ENCODE peak calls at places on chromosomes 4 and X, in nine cellular contexts. One of them, this sample, is unnamed. For H3K27me3, the result is how much of the 10 kb centered on the place peaks cover.

GRCh38 chr4:40992472-40993298 is 221.7 kb downstream of the APBB2 start:
- DNase-seq in SK-N-SH: no peak
- DNase-seq in AG04450: no peak
- DNase-seq in WERI-Rb-1: no peak
- DNase-seq in CD8-positive, alpha-beta memory T cell: no peak
- DNase-seq in NT2/D1: no peak
- DNase-seq in astrocyte: peak
- DNase-seq in colonic mucosa: no peak
- DNase-seq in CD4-positive, CD25-positive, alpha-beta regulatory T cell: peak
- DNase-seq in this sample: no peak

GRCh38 chrX:153507484-153508178 is 9.8 kb upstream of the ATP2B3 start:
- DNase-seq in CD4-positive, CD25-positive, alpha-beta regulatory T cell: peak
- DNase-seq in AG04450: peak
- DNase-seq in colonic mucosa: peak
- DNase-seq in WERI-Rb-1: peak
- DNase-seq in CD8-positive, alpha-beta memory T cell: peak
- DNase-seq in NT2/D1: peak
- DNase-seq in astrocyte: no peak
- DNase-seq in SK-N-SH: peak
- DNase-seq in this sample: peak

GRCh38 chrX:71178908-71179307 is 34.3 kb downstream of the NLGN3 start:
- DNase-seq in SK-N-SH: peak
- DNase-seq in astrocyte: peak
- DNase-seq in CD4-positive, CD25-positive, alpha-beta regulatory T cell: peak
- DNase-seq in NT2/D1: peak
- DNase-seq in colonic mucosa: peak
- DNase-seq in WERI-Rb-1: peak
- DNase-seq in AG04450: peak
- DNase-seq in CD8-positive, alpha-beta memory T cell: peak
- DNase-seq in this sample: peak

GRCh38 chr4:35710343-35710742 is 534.0 kb downstream of the ARAP2 start:
- DNase-seq in CD8-positive, alpha-beta memory T cell: no peak
- DNase-seq in SK-N-SH: no peak
- DNase-seq in CD4-positive, CD25-positive, alpha-beta regulatory T cell: no peak
- DNase-seq in AG04450: no peak
- DNase-seq in astrocyte: no peak
- DNase-seq in WERI-Rb-1: no peak
- DNase-seq in colonic mucosa: no peak
- DNase-seq in NT2/D1: no peak
- DNase-seq in this sample: no peak

GRCh38 chrX:51641421-51642021 is 22.8 kb upstream of the CENPVL3 start:
- DNase-seq in WERI-Rb-1: no peak
- DNase-seq in CD8-positive, alpha-beta memory T cell: no peak
- DNase-seq in astrocyte: peak
- DNase-seq in AG04450: peak
- DNase-seq in NT2/D1: peak
- DNase-seq in colonic mucosa: no peak
- DNase-seq in CD4-positive, CD25-positive, alpha-beta regulatory T cell: peak
- DNase-seq in SK-N-SH: peak
- DNase-seq in this sample: peak

GRCh38 chr4:67593741-67594175 is 35.2 kb downstream of the STAP1 start:
- DNase-seq in SK-N-SH: no peak
- DNase-seq in AG04450: no peak
- DNase-seq in colonic mucosa: no peak
- DNase-seq in WERI-Rb-1: no peak
- DNase-seq in NT2/D1: no peak
- DNase-seq in astrocyte: peak
- DNase-seq in CD4-positive, CD25-positive, alpha-beta regulatory T cell: no peak
- DNase-seq in CD8-positive, alpha-beta memory T cell: no peak
- DNase-seq in this sample: no peak

GRCh38 chr4:43331226-43332078 is 438.9 kb downstream of the GRXCR1 start:
- DNase-seq in AG04450: no peak
- DNase-seq in NT2/D1: no peak
- DNase-seq in colonic mucosa: no peak
- DNase-seq in WERI-Rb-1: no peak
- DNase-seq in CD8-positive, alpha-beta memory T cell: no peak
- DNase-seq in astrocyte: peak
- DNase-seq in SK-N-SH: no peak
- DNase-seq in CD4-positive, CD25-positive, alpha-beta regulatory T cell: no peak
- DNase-seq in this sample: no peak

GRCh38 chrX:150508461-150509367 is 59.7 kb upstream of the MTM1 start:
- DNase-seq in NT2/D1: no peak
- DNase-seq in AG04450: no peak
- DNase-seq in WERI-Rb-1: no peak
- DNase-seq in colonic mucosa: peak
- DNase-seq in astrocyte: no peak
- DNase-seq in CD8-positive, alpha-beta memory T cell: no peak
- DNase-seq in SK-N-SH: no peak
- DNase-seq in CD4-positive, CD25-positive, alpha-beta regulatory T cell: no peak
- DNase-seq in this sample: peak

GRCh38 chr4:78720994-78721677 is 55.0 kb upstream of the BMP2K start:
- DNase-seq in NT2/D1: no peak
- DNase-seq in astrocyte: no peak
- DNase-seq in SK-N-SH: no peak
- DNase-seq in AG04450: no peak
- DNase-seq in CD4-positive, CD25-positive, alpha-beta regulatory T cell: peak
- DNase-seq in colonic mucosa: peak
- DNase-seq in CD8-positive, alpha-beta memory T cell: peak
- DNase-seq in WERI-Rb-1: no peak
- DNase-seq in this sample: no peak

GRCh38 chrX:65679071-65679540 is 11.7 kb downstream of the MSN start:
- DNase-seq in CD8-positive, alpha-beta memory T cell: no peak
- DNase-seq in astrocyte: peak
- DNase-seq in CD4-positive, CD25-positive, alpha-beta regulatory T cell: no peak
- DNase-seq in WERI-Rb-1: no peak
- DNase-seq in colonic mucosa: no peak
- DNase-seq in SK-N-SH: no peak
- DNase-seq in AG04450: no peak
- DNase-seq in NT2/D1: no peak
- DNase-seq in this sample: no peak

GRCh38 chr4:132504438-132504837 is 644.7 kb upstream of the PCDH10 start:
- DNase-seq in CD4-positive, CD25-positive, alpha-beta regulatory T cell: no peak
- DNase-seq in CD8-positive, alpha-beta memory T cell: no peak
- DNase-seq in NT2/D1: no peak
- DNase-seq in SK-N-SH: no peak
- DNase-seq in WERI-Rb-1: no peak
- DNase-seq in astrocyte: peak
- DNase-seq in AG04450: no peak
- DNase-seq in colonic mucosa: no peak
- DNase-seq in this sample: no peak

GRCh38 chrX:140190441-140191108 is 225.3 kb upstream of the CXorf66 start:
- DNase-seq in CD4-positive, CD25-positive, alpha-beta regulatory T cell: no peak
- DNase-seq in astrocyte: peak
- DNase-seq in CD8-positive, alpha-beta memory T cell: no peak
- DNase-seq in WERI-Rb-1: no peak
- DNase-seq in NT2/D1: no peak
- DNase-seq in SK-N-SH: no peak
- DNase-seq in colonic mucosa: no peak
- DNase-seq in AG04450: no peak
- DNase-seq in this sample: no peak

GRCh38 chr4:190015538-190016368 is 11.3 kb downstream of the FRG2 start:
- DNase-seq in astrocyte: no peak
- DNase-seq in WERI-Rb-1: no peak
- DNase-seq in CD8-positive, alpha-beta memory T cell: no peak
- DNase-seq in NT2/D1: no peak
- DNase-seq in SK-N-SH: peak
- DNase-seq in AG04450: no peak
- DNase-seq in CD4-positive, CD25-positive, alpha-beta regulatory T cell: no peak
- DNase-seq in colonic mucosa: no peak
- DNase-seq in this sample: peak
- H3K4me3 ChIP-seq in astrocyte: no peak
- H3K4me3 ChIP-seq in WERI-Rb-1: no peak
- H3K4me3 ChIP-seq in CD8-positive, alpha-beta memory T cell: no peak
- H3K4me3 ChIP-seq in NT2/D1: peak
- H3K4me3 ChIP-seq in SK-N-SH: no peak
- H3K4me3 ChIP-seq in AG04450: no peak
- H3K4me3 ChIP-seq in CD4-positive, CD25-positive, alpha-beta regulatory T cell: no peak
- H3K4me3 ChIP-seq in colonic mucosa: no peak
- H3K4me3 ChIP-seq in this sample: peak

GRCh38 chr4:87132035-87132434 is 88.4 kb downstream of the KLHL8 start:
- DNase-seq in NT2/D1: no peak
- DNase-seq in colonic mucosa: no peak
- DNase-seq in WERI-Rb-1: no peak
- DNase-seq in AG04450: no peak
- DNase-seq in astrocyte: no peak
- DNase-seq in SK-N-SH: no peak
- DNase-seq in CD8-positive, alpha-beta memory T cell: no peak
- DNase-seq in CD4-positive, CD25-positive, alpha-beta regulatory T cell: no peak
- DNase-seq in this sample: no peak
- H3K27me3 ChIP-seq in NT2/D1: under half
- H3K27me3 ChIP-seq in colonic mucosa: under half
- H3K27me3 ChIP-seq in WERI-Rb-1: under half
- H3K27me3 ChIP-seq in AG04450: under half
- H3K27me3 ChIP-seq in astrocyte: under half
- H3K27me3 ChIP-seq in SK-N-SH: under half
- H3K27me3 ChIP-seq in CD8-positive, alpha-beta memory T cell: under half
- H3K27me3 ChIP-seq in CD4-positive, CD25-positive, alpha-beta regulatory T cell: under half
- H3K27me3 ChIP-seq in this sample: under half

GRCh38 chrX:15785176-15785735 is 5.0 kb upstream of the ZRSR2 start:
- DNase-seq in AG04450: no peak
- DNase-seq in CD8-positive, alpha-beta memory T cell: no peak
- DNase-seq in colonic mucosa: no peak
- DNase-seq in CD4-positive, CD25-positive, alpha-beta regulatory T cell: no peak
- DNase-seq in WERI-Rb-1: no peak
- DNase-seq in NT2/D1: no peak
- DNase-seq in astrocyte: no peak
- DNase-seq in SK-N-SH: no peak
- DNase-seq in this sample: no peak

GRCh38 chrX:15786930-15787329 is 3.4 kb upstream of the ZRSR2 start:
- DNase-seq in AG04450: no peak
- DNase-seq in NT2/D1: no peak
- DNase-seq in astrocyte: no peak
- DNase-seq in colonic mucosa: no peak
- DNase-seq in WERI-Rb-1: no peak
- DNase-seq in SK-N-SH: no peak
- DNase-seq in CD8-positive, alpha-beta memory T cell: no peak
- DNase-seq in CD4-positive, CD25-positive, alpha-beta regulatory T cell: no peak
- DNase-seq in this sample: no peak

DNA sequence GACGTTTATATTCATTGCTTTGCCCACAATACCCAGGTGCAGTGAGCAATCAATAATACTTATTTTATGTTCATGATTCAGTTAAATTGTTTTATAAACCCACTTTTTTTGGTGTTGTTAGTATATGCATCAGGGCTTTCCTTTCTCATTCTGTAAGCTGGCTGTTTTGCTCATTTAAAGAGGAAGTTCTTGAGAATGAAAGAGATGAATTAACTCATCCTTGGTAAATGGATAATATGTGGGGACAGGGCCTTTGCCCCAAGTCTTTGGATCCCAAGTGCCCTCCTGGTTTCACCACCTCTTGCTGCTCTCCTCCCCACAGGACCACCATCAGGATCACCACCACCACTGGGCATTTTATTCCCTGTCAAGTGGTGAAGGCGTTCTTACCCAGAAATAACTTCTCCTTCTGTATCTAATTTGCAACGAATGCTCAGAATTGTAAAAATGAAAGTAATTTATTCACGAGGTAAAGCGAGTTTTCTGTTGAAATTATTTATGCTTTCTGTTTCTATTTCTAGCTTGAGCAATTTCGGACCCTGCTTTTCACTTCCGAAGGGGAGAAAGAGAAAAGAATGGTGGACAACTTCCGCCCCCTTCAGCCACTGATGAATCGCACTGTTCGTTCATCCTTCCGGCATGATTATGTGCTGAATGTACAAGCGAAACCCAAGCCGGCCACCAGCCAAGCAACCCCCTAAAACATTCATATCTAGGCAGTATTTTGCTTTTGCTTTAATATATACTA is 8.1 kb upstream of the ZRSR2 start:
- DNase-seq in NT2/D1: no peak
- DNase-seq in AG04450: no peak
- DNase-seq in astrocyte: no peak
- DNase-seq in WERI-Rb-1: no peak
- DNase-seq in CD4-positive, CD25-positive, alpha-beta regulatory T cell: peak
- DNase-seq in colonic mucosa: no peak
- DNase-seq in SK-N-SH: no peak
- DNase-seq in CD8-positive, alpha-beta memory T cell: peak
- DNase-seq in this sample: no peak
- H3K4me3 ChIP-seq in NT2/D1: no peak
- H3K4me3 ChIP-seq in AG04450: no peak
- H3K4me3 ChIP-seq in astrocyte: no peak
- H3K4me3 ChIP-seq in WERI-Rb-1: no peak
- H3K4me3 ChIP-seq in CD4-positive, CD25-positive, alpha-beta regulatory T cell: peak
- H3K4me3 ChIP-seq in colonic mucosa: no peak
- H3K4me3 ChIP-seq in SK-N-SH: no peak
- H3K4me3 ChIP-seq in CD8-positive, alpha-beta memory T cell: peak
- H3K4me3 ChIP-seq in this sample: no peak

GRCh38 chr4:6470502-6471302 is 1.7 kb downstream of the PPP2R2C start:
- DNase-seq in colonic mucosa: peak
- DNase-seq in SK-N-SH: peak
- DNase-seq in astrocyte: peak
- DNase-seq in CD4-positive, CD25-positive, alpha-beta regulatory T cell: no peak
- DNase-seq in AG04450: no peak
- DNase-seq in CD8-positive, alpha-beta memory T cell: no peak
- DNase-seq in WERI-Rb-1: no peak
- DNase-seq in NT2/D1: no peak
- DNase-seq in this sample: peak

GRCh38 chr4:6468376-6468775 is 4.0 kb downstream of the PPP2R2C start:
- DNase-seq in astrocyte: no peak
- DNase-seq in CD4-positive, CD25-positive, alpha-beta regulatory T cell: no peak
- DNase-seq in colonic mucosa: no peak
- DNase-seq in AG04450: no peak
- DNase-seq in NT2/D1: no peak
- DNase-seq in CD8-positive, alpha-beta memory T cell: no peak
- DNase-seq in SK-N-SH: no peak
- DNase-seq in WERI-Rb-1: no peak
- DNase-seq in this sample: no peak

GRCh38 chr4:6469898-6470501 is 2.4 kb downstream of the PPP2R2C start:
- DNase-seq in CD8-positive, alpha-beta memory T cell: no peak
- DNase-seq in colonic mucosa: peak
- DNase-seq in CD4-positive, CD25-positive, alpha-beta regulatory T cell: no peak
- DNase-seq in NT2/D1: no peak
- DNase-seq in WERI-Rb-1: no peak
- DNase-seq in SK-N-SH: no peak
- DNase-seq in AG04450: no peak
- DNase-seq in astrocyte: no peak
- DNase-seq in this sample: no peak

GRCh38 chr4:6467600-6467999 is 4.8 kb downstream of the PPP2R2C start:
- DNase-seq in WERI-Rb-1: no peak
- DNase-seq in SK-N-SH: no peak
- DNase-seq in CD8-positive, alpha-beta memory T cell: no peak
- DNase-seq in astrocyte: no peak
- DNase-seq in NT2/D1: no peak
- DNase-seq in AG04450: no peak
- DNase-seq in colonic mucosa: no peak
- DNase-seq in CD4-positive, CD25-positive, alpha-beta regulatory T cell: no peak
- DNase-seq in this sample: peak

DNA sequence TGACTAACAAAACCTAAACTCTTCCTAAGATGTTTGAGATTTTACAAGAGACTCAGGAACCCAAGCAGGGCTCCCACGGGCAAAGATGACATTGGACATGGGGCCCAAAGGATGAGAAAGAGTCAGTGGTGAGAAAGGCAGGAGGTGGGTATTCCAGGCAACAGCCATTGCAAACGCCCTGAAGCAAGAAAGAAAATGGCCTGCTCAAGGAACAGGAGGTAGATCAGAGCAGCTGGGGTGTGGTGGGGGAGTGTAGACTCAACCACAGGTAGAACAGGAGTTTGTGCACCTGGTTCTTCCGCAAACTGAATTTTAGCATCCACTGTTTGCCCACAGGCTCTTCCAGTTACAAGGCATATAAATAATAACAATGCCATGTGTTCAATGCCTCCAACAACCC is 3.3 kb downstream of the PPP2R2C start:
- DNase-seq in CD8-positive, alpha-beta memory T cell: no peak
- DNase-seq in WERI-Rb-1: no peak
- DNase-seq in SK-N-SH: no peak
- DNase-seq in CD4-positive, CD25-positive, alpha-beta regulatory T cell: no peak
- DNase-seq in NT2/D1: no peak
- DNase-seq in astrocyte: no peak
- DNase-seq in colonic mucosa: no peak
- DNase-seq in AG04450: no peak
- DNase-seq in this sample: no peak
- H3K27me3 ChIP-seq in CD8-positive, alpha-beta memory T cell: under half
- H3K27me3 ChIP-seq in WERI-Rb-1: under half
- H3K27me3 ChIP-seq in SK-N-SH: under half
- H3K27me3 ChIP-seq in CD4-positive, CD25-positive, alpha-beta regulatory T cell: under half
- H3K27me3 ChIP-seq in NT2/D1: half or more
- H3K27me3 ChIP-seq in astrocyte: under half
- H3K27me3 ChIP-seq in colonic mucosa: under half
- H3K27me3 ChIP-seq in AG04450: half or more
- H3K27me3 ChIP-seq in this sample: under half

This sample was measured in H7.